ENCODE peak calls at places on chromosomes 1 and 21, in ten cellular contexts. One of them, this sample, is unnamed.

GRCh38 chr1:208565761-208566440 is 321.7 kb upstream of the PLXNA2 start:
- DNase-seq in fibroblast of pulmonary artery: no peak
- DNase-seq in T-cell: no peak
- DNase-seq in activated T-cell treated with anti-CD3 and anti-CD28 coated beads, Interleukin-2, amount 50 U/mL, for 4 hours: no peak
- DNase-seq in sciatic nerve: no peak
- DNase-seq in activated CD4-positive, alpha-beta T cell treated with anti-CD3 and anti-CD28 coated beads, Interleukin-2, amount 10 ng/mL, durations not matched to agents 24 days and 14 days: no peak
- DNase-seq in GM12865: peak
- DNase-seq in endothelial cell: no peak
- DNase-seq in fibroblast of the aortic adventitia: no peak
- DNase-seq in suprapubic skin: no peak
- DNase-seq in this sample: no peak

GRCh38 chr1:190140644-190141043 is 337.0 kb downstream of the BRINP3 start:
- DNase-seq in fibroblast of pulmonary artery: no peak
- DNase-seq in T-cell: no peak
- DNase-seq in activated T-cell treated with anti-CD3 and anti-CD28 coated beads, Interleukin-2, amount 50 U/mL, for 4 hours: no peak
- DNase-seq in sciatic nerve: no peak
- DNase-seq in activated CD4-positive, alpha-beta T cell treated with anti-CD3 and anti-CD28 coated beads, Interleukin-2, amount 10 ng/mL, durations not matched to agents 24 days and 14 days: no peak
- DNase-seq in GM12865: no peak
- DNase-seq in endothelial cell: no peak
- DNase-seq in fibroblast of the aortic adventitia: no peak
- DNase-seq in suprapubic skin: no peak
- DNase-seq in this sample: no peak

GRCh38 chr1:230113605-230114241 is 46.7 kb downstream of the GALNT2 start:
- DNase-seq in fibroblast of pulmonary artery: peak
- DNase-seq in T-cell: no peak
- DNase-seq in activated T-cell treated with anti-CD3 and anti-CD28 coated beads, Interleukin-2, amount 50 U/mL, for 4 hours: no peak
- DNase-seq in sciatic nerve: no peak
- DNase-seq in activated CD4-positive, alpha-beta T cell treated with anti-CD3 and anti-CD28 coated beads, Interleukin-2, amount 10 ng/mL, durations not matched to agents 24 days and 14 days: no peak
- DNase-seq in GM12865: no peak
- DNase-seq in endothelial cell: no peak
- DNase-seq in fibroblast of the aortic adventitia: peak
- DNase-seq in suprapubic skin: no peak
- DNase-seq in this sample: no peak

GRCh38 chr1:31441970-31442647 is 29.1 kb downstream of the SERINC2 start:
- DNase-seq in fibroblast of pulmonary artery: no peak
- DNase-seq in T-cell: no peak
- DNase-seq in activated T-cell treated with anti-CD3 and anti-CD28 coated beads, Interleukin-2, amount 50 U/mL, for 4 hours: no peak
- DNase-seq in sciatic nerve: no peak
- DNase-seq in activated CD4-positive, alpha-beta T cell treated with anti-CD3 and anti-CD28 coated beads, Interleukin-2, amount 10 ng/mL, durations not matched to agents 24 days and 14 days: no peak
- DNase-seq in GM12865: no peak
- DNase-seq in endothelial cell: no peak
- DNase-seq in fibroblast of the aortic adventitia: no peak
- DNase-seq in suprapubic skin: no peak
- DNase-seq in this sample: no peak

GRCh38 chr1:185720633-185721272 is 13.4 kb upstream of the HMCN1 start:
- DNase-seq in fibroblast of pulmonary artery: peak
- DNase-seq in T-cell: no peak
- DNase-seq in activated T-cell treated with anti-CD3 and anti-CD28 coated beads, Interleukin-2, amount 50 U/mL, for 4 hours: no peak
- DNase-seq in sciatic nerve: no peak
- DNase-seq in activated CD4-positive, alpha-beta T cell treated with anti-CD3 and anti-CD28 coated beads, Interleukin-2, amount 10 ng/mL, durations not matched to agents 24 days and 14 days: no peak
- DNase-seq in GM12865: peak
- DNase-seq in endothelial cell: no peak
- DNase-seq in fibroblast of the aortic adventitia: peak
- DNase-seq in suprapubic skin: no peak
- DNase-seq in this sample: no peak

GRCh38 chr1:174258148-174258550 is 98.8 kb downstream of the RABGAP1L start:
- DNase-seq in fibroblast of pulmonary artery: peak
- DNase-seq in T-cell: peak
- DNase-seq in activated T-cell treated with anti-CD3 and anti-CD28 coated beads, Interleukin-2, amount 50 U/mL, for 4 hours: peak
- DNase-seq in sciatic nerve: no peak
- DNase-seq in activated CD4-positive, alpha-beta T cell treated with anti-CD3 and anti-CD28 coated beads, Interleukin-2, amount 10 ng/mL, durations not matched to agents 24 days and 14 days: peak
- DNase-seq in GM12865: peak
- DNase-seq in endothelial cell: peak
- DNase-seq in fibroblast of the aortic adventitia: peak
- DNase-seq in suprapubic skin: no peak
- DNase-seq in this sample: peak

GRCh38 chr1:207069059-207069458 is 16.0 kb downstream of the PFKFB2 start:
- DNase-seq in fibroblast of pulmonary artery: no peak
- DNase-seq in T-cell: no peak
- DNase-seq in activated T-cell treated with anti-CD3 and anti-CD28 coated beads, Interleukin-2, amount 50 U/mL, for 4 hours: no peak
- DNase-seq in sciatic nerve: no peak
- DNase-seq in activated CD4-positive, alpha-beta T cell treated with anti-CD3 and anti-CD28 coated beads, Interleukin-2, amount 10 ng/mL, durations not matched to agents 24 days and 14 days: no peak
- DNase-seq in GM12865: no peak
- DNase-seq in endothelial cell: no peak
- DNase-seq in fibroblast of the aortic adventitia: no peak
- DNase-seq in suprapubic skin: no peak
- DNase-seq in this sample: no peak

GRCh38 chr21:29335720-29336119 is 37.0 kb downstream of the BACH1 start:
- DNase-seq in fibroblast of pulmonary artery: peak
- DNase-seq in T-cell: no peak
- DNase-seq in activated T-cell treated with anti-CD3 and anti-CD28 coated beads, Interleukin-2, amount 50 U/mL, for 4 hours: no peak
- DNase-seq in sciatic nerve: no peak
- DNase-seq in activated CD4-positive, alpha-beta T cell treated with anti-CD3 and anti-CD28 coated beads, Interleukin-2, amount 10 ng/mL, durations not matched to agents 24 days and 14 days: no peak
- DNase-seq in GM12865: no peak
- DNase-seq in endothelial cell: no peak
- DNase-seq in fibroblast of the aortic adventitia: peak
- DNase-seq in suprapubic skin: no peak
- DNase-seq in this sample: no peak

GRCh38 chr21:42751866-42752265 is 98.4 kb downstream of the PDE9A start:
- DNase-seq in fibroblast of pulmonary artery: no peak
- DNase-seq in T-cell: no peak
- DNase-seq in activated T-cell treated with anti-CD3 and anti-CD28 coated beads, Interleukin-2, amount 50 U/mL, for 4 hours: no peak
- DNase-seq in sciatic nerve: no peak
- DNase-seq in activated CD4-positive, alpha-beta T cell treated with anti-CD3 and anti-CD28 coated beads, Interleukin-2, amount 10 ng/mL, durations not matched to agents 24 days and 14 days: no peak
- DNase-seq in GM12865: no peak
- DNase-seq in endothelial cell: no peak
- DNase-seq in fibroblast of the aortic adventitia: no peak
- DNase-seq in suprapubic skin: no peak
- DNase-seq in this sample: no peak

GRCh38 chr1:200409203-200409760 is 554 bp downstream of the ZNF281 start:
- DNase-seq in fibroblast of pulmonary artery: peak
- DNase-seq in T-cell: peak
- DNase-seq in activated T-cell treated with anti-CD3 and anti-CD28 coated beads, Interleukin-2, amount 50 U/mL, for 4 hours: peak
- DNase-seq in sciatic nerve: peak
- DNase-seq in activated CD4-positive, alpha-beta T cell treated with anti-CD3 and anti-CD28 coated beads, Interleukin-2, amount 10 ng/mL, durations not matched to agents 24 days and 14 days: peak
- DNase-seq in GM12865: peak
- DNase-seq in endothelial cell: peak
- DNase-seq in fibroblast of the aortic adventitia: peak
- DNase-seq in suprapubic skin: no peak
- DNase-seq in this sample: peak

GRCh38 chr1:192609110-192610079 is 26.6 kb upstream of the RGS13 start:
- DNase-seq in fibroblast of pulmonary artery: no peak
- DNase-seq in T-cell: peak
- DNase-seq in activated T-cell treated with anti-CD3 and anti-CD28 coated beads, Interleukin-2, amount 50 U/mL, for 4 hours: peak
- DNase-seq in sciatic nerve: peak
- DNase-seq in activated CD4-positive, alpha-beta T cell treated with anti-CD3 and anti-CD28 coated beads, Interleukin-2, amount 10 ng/mL, durations not matched to agents 24 days and 14 days: peak
- DNase-seq in GM12865: peak
- DNase-seq in endothelial cell: no peak
- DNase-seq in fibroblast of the aortic adventitia: no peak
- DNase-seq in suprapubic skin: peak
- DNase-seq in this sample: no peak

GRCh38 chr1:234230414-234230862 is 142.8 kb upstream of the COA6 start:
- DNase-seq in fibroblast of pulmonary artery: no peak
- DNase-seq in T-cell: no peak
- DNase-seq in activated T-cell treated with anti-CD3 and anti-CD28 coated beads, Interleukin-2, amount 50 U/mL, for 4 hours: no peak
- DNase-seq in sciatic nerve: no peak
- DNase-seq in activated CD4-positive, alpha-beta T cell treated with anti-CD3 and anti-CD28 coated beads, Interleukin-2, amount 10 ng/mL, durations not matched to agents 24 days and 14 days: peak
- DNase-seq in GM12865: peak
- DNase-seq in endothelial cell: no peak
- DNase-seq in fibroblast of the aortic adventitia: no peak
- DNase-seq in suprapubic skin: no peak
- DNase-seq in this sample: no peak

This sample was measured in NCI-H146.